ENCODE peak calls at places on chromosomes 3 and 15, in four cellular contexts. Q is spleen, N is right lobe of liver, Z is OCI-LY7. A is an unnamed sample. For H3K4me1 and H3K36me3, the result is how much of the 10 kb centered on the place peaks cover.

GRCh38 chr3:186141776-186142175 is 32.9 kb upstream of the ETV5 start:
- DNase-seq in Q (no peak), N (no peak), Z (no peak), A (no peak)

GRCh38 chr3:48397767-48398681 is 26.0 kb downstream of the FBXW12 start:
- DNase-seq in Q (no peak), N (no peak), Z (no peak), A (no peak)

GRCh38 chr15:84761534-84762190 is 13.3 kb downstream of the ZNF592 start:
- DNase-seq in Q (no peak), N (no peak), Z (peak), A (no peak)

GRCh38 chr15:43104426-43104825 is 1.4 kb downstream of the UBR1 start:
- DNase-seq in Q (no peak), N (no peak), Z (no peak), A (no peak)

GRCh38 chr3:37855363-37855970 is 6.2 kb upstream of the CTDSPL start:
- DNase-seq in Q (peak), N (peak), Z (peak), A (peak)

GRCh38 chr15:29106116-29106515 is 163.5 kb downstream of the NSMCE3 start:
- DNase-seq in Q (peak), N (no peak), Z (no peak), A (no peak)

GRCh38 chr3:98788651-98789050 is 25.5 kb downstream of the ST3GAL6 start:
- DNase-seq in Q (no peak), N (no peak), Z (no peak), A (no peak)

GRCh38 chr15:72599855-72600464 is 54.5 kb upstream of the GOLGA6B start:
- DNase-seq in Q (no peak), N (no peak), Z (peak), A (no peak)

GRCh38 chr15:67510597-67511225 is 10.2 kb upstream of the C15orf61 start:
- DNase-seq in Q (no peak), N (no peak), Z (no peak), A (no peak)

GRCh38 chr3:130582457-130583155 is 65.6 kb downstream of the COL6A6 start:
- DNase-seq in Q (no peak), N (no peak), Z (no peak), A (no peak)

GRCh38 chr3:156291269-156292123 is 171.1 kb downstream of the KCNAB1 start:
- DNase-seq in Q (peak), N (no peak), Z (no peak), A (no peak)

GRCh38 chr3:156297582-156297981 is 177.2 kb downstream of the KCNAB1 start:
- DNase-seq in Q (no peak), N (no peak), Z (no peak), A (no peak)

GRCh38 chr3:156298014-156298413 is 177.6 kb downstream of the KCNAB1 start:
- DNase-seq in Q (no peak), N (no peak), Z (no peak), A (no peak)

GRCh38 chr3:156290917-156291268 is 170.5 kb downstream of the KCNAB1 start:
- DNase-seq in Q (no peak), N (no peak), Z (no peak), A (no peak)

GRCh38 chr3:156293566-156293965 is 173.2 kb downstream of the KCNAB1 start:
- DNase-seq in Q (no peak), N (no peak), Z (no peak), A (no peak)
- H3K4me1 ChIP-seq in Q (under half), N (under half), Z (under half), A (under half)

GRCh38 chr3:44995142-44995770 is 19.2 kb downstream of the EXOSC7 start:
- DNase-seq in Q (no peak), N (peak), Z (no peak), A (no peak)
- H3K36me3 ChIP-seq in Q (under half), N (under half), Z (half or more), A (under half)

GRCh38 chr3:81965696-81966095 is 204.3 kb upstream of the GBE1 start:
- DNase-seq in Q (no peak), N (no peak), Z (no peak), A (no peak)
- H3K4me1 ChIP-seq in Q (under half), N (under half), Z (under half), A (under half)

DNA sequence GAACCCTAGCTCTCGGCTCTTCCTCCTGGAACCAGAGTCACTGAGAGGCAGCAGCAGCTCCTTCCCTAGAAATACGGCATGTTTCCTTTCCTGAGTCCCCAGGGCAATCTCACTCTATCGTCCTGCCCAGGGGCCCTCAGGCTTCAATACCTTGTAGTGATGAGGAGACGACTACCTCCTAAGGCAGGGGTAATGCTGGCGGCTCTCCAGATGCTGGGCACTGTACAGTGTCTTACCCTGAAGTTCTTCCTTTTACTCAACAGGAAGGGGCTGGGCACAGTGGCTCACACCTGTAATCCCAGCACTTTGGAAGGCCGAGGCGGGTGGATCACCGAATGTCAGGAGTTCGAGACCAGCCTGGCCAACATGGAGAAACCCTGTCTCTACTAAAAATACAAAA is 13.5 kb downstream of the TMEM44 start:
- DNase-seq in Q (no peak), N (no peak), Z (no peak), A (no peak)
- H3K36me3 ChIP-seq in Q (under half), N (under half), Z (under half), A (under half)

DNA sequence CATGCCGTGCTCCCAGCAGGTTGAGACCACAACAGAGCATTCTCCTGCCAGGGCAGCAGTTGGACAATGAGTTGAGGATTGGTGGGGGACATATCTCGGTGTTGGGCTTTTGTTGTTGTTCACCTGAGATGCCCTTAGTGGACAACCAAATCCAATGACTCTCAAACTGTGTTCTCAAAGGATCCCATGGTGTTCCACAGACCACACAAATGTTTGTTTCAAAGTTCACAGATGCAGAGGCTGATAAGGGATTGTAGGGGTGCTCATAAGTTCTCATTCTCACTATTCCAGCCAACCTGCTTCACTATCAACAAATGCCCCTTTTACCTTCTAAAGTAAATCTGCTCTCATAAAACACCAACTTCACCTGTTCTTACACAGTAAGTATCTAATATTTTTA is 159.9 kb downstream of the OSBPL10 start:
- DNase-seq in Q (no peak), N (no peak), Z (no peak), A (no peak)
- H3K4me1 ChIP-seq in Q (under half), N (under half), Z (under half), A (under half)

DNA sequence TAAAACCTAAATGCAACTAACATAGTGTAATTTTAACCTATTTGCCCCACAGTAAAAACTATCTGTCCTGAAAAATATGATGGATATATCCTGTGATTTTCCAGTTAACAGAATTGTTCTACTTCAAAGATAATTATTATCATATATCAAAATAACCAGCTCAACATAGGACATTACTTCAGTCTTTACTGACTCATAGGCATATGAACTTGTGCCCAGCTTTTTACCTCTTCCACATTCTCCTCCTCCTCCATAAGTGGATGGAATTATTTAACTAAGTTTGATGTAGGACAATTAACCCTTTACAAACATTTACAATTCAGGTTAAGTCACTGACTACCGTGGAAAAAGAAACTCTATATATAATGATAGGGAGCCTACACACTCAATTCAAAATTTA is 22.9 kb upstream of the USF3 start:
- DNase-seq in Q (no peak), N (no peak), Z (no peak), A (no peak)
- H3K36me3 ChIP-seq in Q (under half), N (under half), Z (half or more), A (under half)